ENCODE peak calls at places on chromosomes 7 and 10, in eight cellular contexts. One of them, this sample, is unnamed.

GRCh38 chr10:117131390-117132327 is 6.4 kb downstream of the VAX1 start:
- DNase-seq in NB4: no peak
- DNase-seq in spleen: no peak
- DNase-seq in tibial nerve: no peak
- DNase-seq in body of pancreas: no peak
- DNase-seq in transverse colon: peak; percentile 18
- DNase-seq in IMR-90: no peak
- DNase-seq in adrenal gland: no peak
- DNase-seq in this sample: no peak

GRCh38 chr10:51074238-51075028 is at the start of gene PRKG1:
- DNase-seq in IMR-90: peak; percentile 85
- DNase-seq in adrenal gland: peak; percentile 82
- DNase-seq in spleen: peak; percentile 79
- DNase-seq in NB4: no peak
- DNase-seq in transverse colon: peak; percentile 71
- DNase-seq in tibial nerve: peak; percentile 62
- DNase-seq in body of pancreas: peak; percentile 75
- DNase-seq in this sample: no peak

GRCh38 chr7:130144632-130145171 is 60.5 kb downstream of the TMEM209 start:
- DNase-seq in body of pancreas: no peak
- DNase-seq in tibial nerve: no peak
- DNase-seq in adrenal gland: no peak
- DNase-seq in NB4: no peak
- DNase-seq in IMR-90: peak; percentile 58
- DNase-seq in transverse colon: no peak
- DNase-seq in spleen: peak; percentile 56
- DNase-seq in this sample: no peak

GRCh38 chr7:55534262-55534915 is 37.9 kb downstream of the VOPP1 start:
- DNase-seq in transverse colon: peak; percentile 78
- DNase-seq in IMR-90: peak; percentile 81
- DNase-seq in spleen: peak; percentile 90
- DNase-seq in tibial nerve: peak; percentile 19
- DNase-seq in NB4: peak; percentile 94
- DNase-seq in body of pancreas: no peak
- DNase-seq in adrenal gland: no peak
- DNase-seq in this sample: no peak

GRCh38 chr10:4804505-4804904 is 21.5 kb upstream of the AKR1E2 start:
- DNase-seq in IMR-90: peak; percentile 75
- DNase-seq in NB4: no peak
- DNase-seq in spleen: no peak
- DNase-seq in adrenal gland: no peak
- DNase-seq in tibial nerve: no peak
- DNase-seq in transverse colon: no peak
- DNase-seq in body of pancreas: no peak
- DNase-seq in this sample: no peak

GRCh38 chr10:34731213-34731612 is 83.9 kb downstream of the PARD3 start:
- DNase-seq in IMR-90: no peak
- DNase-seq in adrenal gland: no peak
- DNase-seq in NB4: no peak
- DNase-seq in spleen: no peak
- DNase-seq in tibial nerve: no peak
- DNase-seq in transverse colon: no peak
- DNase-seq in body of pancreas: no peak
- DNase-seq in this sample: no peak

GRCh38 chr7:50497968-50498367 is 47.8 kb upstream of the FIGNL1 start:
- DNase-seq in body of pancreas: no peak
- DNase-seq in NB4: no peak
- DNase-seq in IMR-90: peak; percentile 7
- DNase-seq in spleen: no peak
- DNase-seq in transverse colon: no peak
- DNase-seq in adrenal gland: peak; percentile 55
- DNase-seq in tibial nerve: peak; percentile 74
- DNase-seq in this sample: no peak

GRCh38 chr10:13158401-13158800 is 3.0 kb upstream of the MCM10 start:
- DNase-seq in adrenal gland: no peak
- DNase-seq in body of pancreas: peak; percentile 34
- DNase-seq in tibial nerve: no peak
- DNase-seq in IMR-90: no peak
- DNase-seq in spleen: peak; percentile 81
- DNase-seq in NB4: peak; percentile 46
- DNase-seq in transverse colon: no peak
- DNase-seq in this sample: peak; percentile 25

GRCh38 chr10:93150289-93150688 is 76.6 kb downstream of the CYP26A1 start:
- DNase-seq in IMR-90: no peak
- DNase-seq in adrenal gland: no peak
- DNase-seq in NB4: peak; percentile 35
- DNase-seq in spleen: no peak
- DNase-seq in tibial nerve: no peak
- DNase-seq in body of pancreas: no peak
- DNase-seq in transverse colon: no peak
- DNase-seq in this sample: no peak

GRCh38 chr10:62637249-62638061 is 167.1 kb upstream of the ADO start:
- DNase-seq in spleen: peak; percentile 81
- DNase-seq in IMR-90: peak; percentile 61
- DNase-seq in transverse colon: peak; percentile 33
- DNase-seq in NB4: peak; percentile 67
- DNase-seq in adrenal gland: peak; percentile 31
- DNase-seq in tibial nerve: no peak
- DNase-seq in body of pancreas: no peak
- DNase-seq in this sample: peak; percentile 10

GRCh38 chr7:333399-333776 is 43.4 kb downstream of the FOXL3 start:
- DNase-seq in transverse colon: peak; percentile 69
- DNase-seq in spleen: no peak
- DNase-seq in tibial nerve: no peak
- DNase-seq in body of pancreas: peak; percentile 63
- DNase-seq in IMR-90: no peak
- DNase-seq in NB4: no peak
- DNase-seq in adrenal gland: no peak
- DNase-seq in this sample: no peak

GRCh38 chr7:106313456-106313891 is 28.7 kb upstream of the NAMPT start:
- DNase-seq in transverse colon: no peak
- DNase-seq in spleen: no peak
- DNase-seq in tibial nerve: no peak
- DNase-seq in NB4: no peak
- DNase-seq in body of pancreas: no peak
- DNase-seq in IMR-90: peak; percentile 73
- DNase-seq in adrenal gland: no peak
- DNase-seq in this sample: no peak

GRCh38 chr7:112634107-112634506 is 153.3 kb downstream of the LSMEM1 start:
- DNase-seq in body of pancreas: no peak
- DNase-seq in adrenal gland: no peak
- DNase-seq in tibial nerve: no peak
- DNase-seq in IMR-90: no peak
- DNase-seq in transverse colon: no peak
- DNase-seq in NB4: no peak
- DNase-seq in spleen: no peak
- DNase-seq in this sample: no peak

GRCh38 chr7:97873606-97874005 is 1.4 kb upstream of the ASNS start:
- DNase-seq in tibial nerve: no peak
- DNase-seq in adrenal gland: no peak
- DNase-seq in body of pancreas: no peak
- DNase-seq in IMR-90: no peak
- DNase-seq in spleen: no peak
- DNase-seq in NB4: no peak
- DNase-seq in transverse colon: no peak
- DNase-seq in this sample: no peak

GRCh38 chr10:44952779-44953231 is 6.8 kb upstream of the RASSF4 start:
- DNase-seq in NB4: no peak
- DNase-seq in spleen: no peak
- DNase-seq in transverse colon: no peak
- DNase-seq in tibial nerve: no peak
- DNase-seq in IMR-90: no peak
- DNase-seq in body of pancreas: peak; percentile 4
- DNase-seq in adrenal gland: no peak
- DNase-seq in this sample: no peak

GRCh38 chr7:102469972-102470825 is 5.4 kb downstream of the LRWD1 start:
- DNase-seq in IMR-90: no peak
- DNase-seq in tibial nerve: no peak
- DNase-seq in adrenal gland: peak; percentile 6
- DNase-seq in body of pancreas: no peak
- DNase-seq in transverse colon: peak; percentile 88
- DNase-seq in spleen: peak; percentile 75
- DNase-seq in NB4: no peak
- DNase-seq in this sample: no peak

GRCh38 chr7:102467581-102468415 is 3.0 kb downstream of the LRWD1 start:
- DNase-seq in spleen: peak; percentile 76
- DNase-seq in adrenal gland: no peak
- DNase-seq in tibial nerve: no peak
- DNase-seq in body of pancreas: no peak
- DNase-seq in transverse colon: no peak
- DNase-seq in NB4: no peak
- DNase-seq in IMR-90: no peak
- DNase-seq in this sample: no peak

GRCh38 chr7:102468416-102469350 is 3.9 kb downstream of the LRWD1 start:
- DNase-seq in adrenal gland: peak; percentile 74
- DNase-seq in spleen: peak; percentile 76
- DNase-seq in NB4: no peak
- DNase-seq in transverse colon: no peak
- DNase-seq in IMR-90: no peak
- DNase-seq in body of pancreas: no peak
- DNase-seq in tibial nerve: no peak
- DNase-seq in this sample: no peak

GRCh38 chr7:102471791-102472125 is 7.0 kb downstream of the POLR2J start:
- DNase-seq in transverse colon: no peak
- DNase-seq in adrenal gland: peak; percentile 4
- DNase-seq in NB4: no peak
- DNase-seq in tibial nerve: no peak
- DNase-seq in body of pancreas: no peak
- DNase-seq in IMR-90: no peak
- DNase-seq in spleen: peak; percentile 68
- DNase-seq in this sample: no peak

GRCh38 chr7:102469351-102469971 is 4.7 kb downstream of the LRWD1 start:
- DNase-seq in tibial nerve: no peak
- DNase-seq in body of pancreas: no peak
- DNase-seq in adrenal gland: peak; percentile 49
- DNase-seq in transverse colon: no peak
- DNase-seq in NB4: no peak
- DNase-seq in spleen: peak; percentile 74
- DNase-seq in IMR-90: no peak
- DNase-seq in this sample: no peak
- TF ChIP-seq POLR2A in tibial nerve: no peak
- TF ChIP-seq POLR2A in body of pancreas: no peak
- TF ChIP-seq POLR2A in adrenal gland: no peak
- TF ChIP-seq POLR2A in transverse colon: no peak
- TF ChIP-seq POLR2A in NB4: no peak
- TF ChIP-seq POLR2A in spleen: no peak
- TF ChIP-seq POLR2A in IMR-90: no peak
- TF ChIP-seq POLR2A in this sample: no peak

GRCh38 chr7:6272481-6273323 is at the start of gene CYTH3:
- DNase-seq in transverse colon: peak; percentile 87
- DNase-seq in body of pancreas: peak; percentile 85
- DNase-seq in tibial nerve: peak; percentile 61
- DNase-seq in IMR-90: peak; percentile 71
- DNase-seq in NB4: peak; percentile 89
- DNase-seq in adrenal gland: peak; percentile 71
- DNase-seq in spleen: peak; percentile 96
- DNase-seq in this sample: peak; percentile 87
- TF ChIP-seq POLR2A in transverse colon: no peak
- TF ChIP-seq POLR2A in body of pancreas: no peak
- TF ChIP-seq POLR2A in tibial nerve: peak; percentile 89
- TF ChIP-seq POLR2A in IMR-90: no peak
- TF ChIP-seq POLR2A in NB4: peak; percentile 90
- TF ChIP-seq POLR2A in adrenal gland: peak; percentile 64
- TF ChIP-seq POLR2A in spleen: no peak
- TF ChIP-seq POLR2A in this sample: peak; percentile 60

GRCh38 chr7:158849553-158850389 is 6.6 kb upstream of the DYNC2I1 start:
- DNase-seq in body of pancreas: no peak
- DNase-seq in IMR-90: no peak
- DNase-seq in spleen: no peak
- DNase-seq in adrenal gland: no peak
- DNase-seq in NB4: no peak
- DNase-seq in tibial nerve: no peak
- DNase-seq in transverse colon: peak; percentile 76
- DNase-seq in this sample: no peak
- TF ChIP-seq POLR2A in body of pancreas: no peak
- TF ChIP-seq POLR2A in IMR-90: no peak
- TF ChIP-seq POLR2A in spleen: no peak
- TF ChIP-seq POLR2A in adrenal gland: no peak
- TF ChIP-seq POLR2A in NB4: no peak
- TF ChIP-seq POLR2A in tibial nerve: no peak
- TF ChIP-seq POLR2A in transverse colon: peak; percentile 56
- TF ChIP-seq POLR2A in this sample: no peak

GRCh38 chr7:101537935-101538595 is 91.0 kb downstream of the MYL10 start:
- DNase-seq in IMR-90: no peak
- DNase-seq in adrenal gland: no peak
- DNase-seq in tibial nerve: no peak
- DNase-seq in NB4: peak; percentile 59
- DNase-seq in spleen: no peak
- DNase-seq in body of pancreas: no peak
- DNase-seq in transverse colon: no peak
- DNase-seq in this sample: no peak

GRCh38 chr7:101537205-101537604 is 91.9 kb downstream of the MYL10 start:
- DNase-seq in IMR-90: peak; percentile 31
- DNase-seq in transverse colon: no peak
- DNase-seq in body of pancreas: no peak
- DNase-seq in NB4: no peak
- DNase-seq in spleen: no peak
- DNase-seq in adrenal gland: peak; percentile 62
- DNase-seq in tibial nerve: no peak
- DNase-seq in this sample: no peak

GRCh38 chr7:101539784-101540183 is 89.3 kb downstream of the MYL10 start:
- DNase-seq in transverse colon: no peak
- DNase-seq in tibial nerve: no peak
- DNase-seq in spleen: no peak
- DNase-seq in body of pancreas: no peak
- DNase-seq in NB4: no peak
- DNase-seq in IMR-90: no peak
- DNase-seq in adrenal gland: no peak
- DNase-seq in this sample: no peak

GRCh38 chr7:101536668-101537067 is 92.4 kb downstream of the MYL10 start:
- DNase-seq in tibial nerve: no peak
- DNase-seq in transverse colon: no peak
- DNase-seq in body of pancreas: no peak
- DNase-seq in NB4: no peak
- DNase-seq in IMR-90: no peak
- DNase-seq in spleen: no peak
- DNase-seq in adrenal gland: no peak
- DNase-seq in this sample: no peak

DNA sequence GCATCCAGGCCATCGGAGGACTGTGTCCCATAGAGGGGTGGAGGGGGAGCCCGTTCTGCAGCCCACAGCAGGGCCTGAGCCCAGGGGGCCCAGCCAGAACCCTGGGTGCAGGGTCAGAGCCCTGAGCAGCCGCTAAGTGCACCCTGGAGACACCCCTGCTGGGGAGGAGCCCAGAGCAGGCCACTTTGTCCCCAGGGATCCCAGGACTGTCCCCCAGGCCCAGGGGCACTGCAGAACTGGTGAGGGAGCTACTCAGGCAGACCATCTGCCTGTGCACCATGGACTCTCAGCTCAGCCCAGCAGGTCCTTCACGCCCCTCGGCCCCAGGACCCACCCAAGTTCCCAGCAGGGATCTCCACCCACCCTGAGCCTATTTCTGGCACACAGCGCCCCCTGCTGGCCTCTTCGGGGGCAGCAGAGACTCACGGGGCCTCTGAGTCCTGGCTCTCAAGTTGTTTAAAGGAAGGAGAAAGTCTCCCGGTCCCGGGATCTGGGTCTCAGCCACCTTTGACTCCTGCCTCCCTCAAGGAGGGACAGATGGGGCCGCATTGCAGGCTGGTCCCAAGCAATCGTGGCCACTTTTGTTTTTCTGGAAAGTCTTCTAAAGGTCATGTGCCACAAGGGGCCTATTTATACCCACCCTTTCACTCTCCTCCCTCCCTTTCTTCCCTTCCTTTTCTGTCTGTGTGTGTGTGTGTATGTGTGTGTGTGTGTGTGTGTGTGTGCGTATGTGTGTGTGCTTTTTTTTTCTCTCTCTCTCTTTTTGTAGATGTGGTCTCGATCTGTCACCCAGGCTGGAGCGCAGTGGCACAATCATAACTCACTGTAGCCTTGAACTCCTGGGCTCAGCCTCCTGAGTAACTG is 90.3 kb downstream of the MYL10 start:
- DNase-seq in IMR-90: peak; percentile 37
- DNase-seq in NB4: peak; percentile 77
- DNase-seq in tibial nerve: peak; percentile 51
- DNase-seq in adrenal gland: peak; percentile 53
- DNase-seq in spleen: peak; percentile 88
- DNase-seq in transverse colon: peak; percentile 62
- DNase-seq in body of pancreas: peak; percentile 56
- DNase-seq in this sample: peak; percentile 38
- TF ChIP-seq POLR2A in IMR-90: no peak
- TF ChIP-seq POLR2A in NB4: no peak
- TF ChIP-seq POLR2A in tibial nerve: no peak
- TF ChIP-seq POLR2A in adrenal gland: no peak
- TF ChIP-seq POLR2A in spleen: no peak
- TF ChIP-seq POLR2A in transverse colon: no peak
- TF ChIP-seq POLR2A in body of pancreas: no peak
- TF ChIP-seq POLR2A in this sample: no peak